ENCODE peak calls at places on chromosome 10, in seven cellular contexts. V is colonic mucosa; H is psoas muscle; X is CD8-positive, alpha-beta T cell; C is heart right ventricle; L is AG04450; W is brain microvascular endothelial cell. E is an unnamed sample.
A peak's percentile ranks its signal among the peaks of the same experiment; 100 is the strongest.

GRCh38 chr10:122342293-122343134 is 32.0 kb upstream of the PLEKHA1 start:
- DNase-seq in H (no peak), C (peak; percentile 61), X (peak; percentile 48), W (peak; percentile 46), V (peak; percentile 53), L (peak; percentile 20), E (peak; percentile 72)

GRCh38 chr10:29377333-29377961 is 88.6 kb downstream of the LYZL1 start:
- DNase-seq in V (no peak), X (no peak), W (peak; percentile 22), L (peak; percentile 7), H (no peak), C (no peak), E (peak; percentile 52)

GRCh38 chr10:72375585-72375984 is 20.9 kb upstream of the DNAJB12 start:
- DNase-seq in V (no peak), L (no peak), W (no peak), C (no peak), X (no peak), H (no peak), E (peak; percentile 17)

GRCh38 chr10:50322075-50322474 is 70.8 kb upstream of the ASAH2 start:
- DNase-seq in H (no peak), L (no peak), C (no peak), W (peak; percentile 37), V (no peak), X (no peak), E (peak; percentile 63)

GRCh38 chr10:21084700-21085099 is 187.6 kb upstream of the NEBL start:
- DNase-seq in X (no peak), V (no peak), L (no peak), H (no peak), C (no peak), W (no peak), E (no peak)

GRCh38 chr10:7409732-7410168 is 1.1 kb downstream of the SFMBT2 start:
- DNase-seq in W (no peak), L (no peak), V (peak; percentile 20), X (no peak), C (peak; percentile 8), H (no peak), E (no peak)

GRCh38 chr10:114538544-114538906 is 119.5 kb downstream of the ABLIM1 start:
- DNase-seq in V (peak; percentile 90), H (no peak), X (peak; percentile 46), W (no peak), C (no peak), L (no peak), E (no peak)

GRCh38 chr10:19719320-19719719 is 96.9 kb upstream of the PLXDC2 start:
- DNase-seq in X (no peak), C (no peak), H (no peak), W (peak; percentile 49), V (no peak), L (peak; percentile 85), E (peak; percentile 76)

GRCh38 chr10:90286406-90286805 is 571.4 kb downstream of the HTR7 start:
- DNase-seq in X (no peak), H (no peak), V (no peak), W (no peak), C (no peak), L (no peak), E (no peak)

GRCh38 chr10:90289037-90289436 is 568.8 kb downstream of the HTR7 start:
- DNase-seq in C (no peak), V (no peak), X (no peak), L (no peak), W (peak; percentile 25), H (no peak), E (peak; percentile 75)

GRCh38 chr10:90293629-90294028 is 564.2 kb downstream of the HTR7 start:
- DNase-seq in W (no peak), L (no peak), C (no peak), H (no peak), X (no peak), V (no peak), E (no peak)

GRCh38 chr10:90286941-90287340 is 570.9 kb downstream of the HTR7 start:
- DNase-seq in W (no peak), X (no peak), L (no peak), H (no peak), V (no peak), C (no peak), E (no peak)

GRCh38 chr10:90288403-90288933 is 569.4 kb downstream of the HTR7 start:
- DNase-seq in W (peak; percentile 56), L (peak; percentile 30), V (no peak), X (no peak), C (no peak), H (no peak), E (peak; percentile 71)
- TF ChIP-seq CTCF in W (peak; percentile 66), L (peak; percentile 68), V (no peak), X (no peak), C (peak; percentile 24), H (no peak), E (peak; percentile 42)

DNA sequence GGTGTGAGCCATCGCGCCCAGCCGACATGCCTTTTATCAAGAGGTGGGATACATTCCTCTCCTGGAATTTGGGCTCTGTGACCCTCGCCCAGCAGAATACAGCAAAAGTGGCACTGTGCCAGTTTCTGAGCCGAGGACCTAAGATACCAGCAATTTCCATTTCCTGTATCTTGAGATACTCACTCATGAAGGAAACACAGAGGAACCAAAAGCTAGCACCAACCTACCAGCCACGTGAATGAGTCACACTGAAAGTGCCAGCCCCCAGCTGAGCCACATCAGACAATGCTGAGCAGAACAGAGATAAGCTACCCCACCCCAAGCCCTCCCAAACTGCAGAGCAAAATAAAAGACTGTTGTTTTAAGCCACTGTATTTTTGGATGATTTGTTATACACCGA is 56.3 kb downstream of the CACUL1 start:
- DNase-seq in X (peak; percentile 71), V (peak; percentile 44), H (no peak), C (no peak), L (no peak), W (peak; percentile 87), E (peak; percentile 62)
- H3K4me3 ChIP-seq in X (peak overlapping the region; percentile 10), V (no peak overlapping the region), H (no peak overlapping the region), C (no peak overlapping the region), L (no peak overlapping the region), W (no peak overlapping the region), E (no peak overlapping the region)

DNA sequence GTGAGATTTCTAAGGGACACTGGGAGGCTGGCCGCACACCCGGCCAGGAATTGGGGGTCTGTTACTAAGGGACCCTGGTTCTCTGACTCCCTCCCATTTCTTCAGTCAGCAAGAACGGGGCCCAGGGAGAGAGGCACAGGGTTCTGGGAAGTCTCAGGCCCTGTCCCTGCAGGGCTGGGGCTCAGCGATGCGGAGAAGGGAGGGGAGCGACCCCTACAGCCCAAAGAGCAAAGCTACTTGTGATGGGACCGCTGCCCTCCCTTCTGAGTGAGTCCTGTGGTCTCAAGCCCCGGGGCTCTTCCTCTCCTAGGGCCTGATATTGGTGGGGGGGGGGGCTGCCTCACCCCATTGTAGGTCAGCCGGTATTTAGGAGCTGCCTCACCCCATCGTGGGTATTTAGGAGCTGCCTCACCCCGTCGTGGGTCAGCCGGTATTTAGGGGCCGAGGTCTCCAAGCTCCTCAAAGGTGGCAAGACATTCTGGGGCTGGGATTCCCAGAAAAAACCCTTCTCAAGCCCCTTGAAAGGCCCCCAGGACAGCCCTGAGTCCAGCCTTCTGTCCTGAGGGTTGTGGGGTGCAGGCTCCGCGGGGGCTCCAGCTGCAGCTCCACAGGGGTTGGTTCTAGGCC is 16.9 kb upstream of the NKX6-2 start:
- DNase-seq in W (no peak), V (no peak), H (no peak), X (no peak), C (no peak), L (no peak), E (no peak)
- TF ChIP-seq CTCF in W (no peak), V (no peak), H (no peak), X (no peak), C (no peak), L (no peak), E (no peak)

GRCh38 chr10:102399217-102400021 is 3.9 kb downstream of the NFKB2 start:
- DNase-seq in C (peak; percentile 86), V (peak; percentile 91), W (peak; percentile 76), H (peak; percentile 94), X (peak; percentile 83), L (peak; percentile 59), E (peak; percentile 90)

GRCh38 chr10:102401322-102401614 is 5.8 kb downstream of the NFKB2 start:
- DNase-seq in W (no peak), L (no peak), H (no peak), V (no peak), C (no peak), X (no peak), E (no peak)

GRCh38 chr10:102400598-102401321 is 5.3 kb downstream of the NFKB2 start:
- DNase-seq in H (no peak), L (no peak), V (no peak), C (no peak), W (no peak), X (no peak), E (no peak)

GRCh38 chr10:102398172-102399020 is 2.9 kb downstream of the NFKB2 start:
- DNase-seq in C (no peak), V (no peak), X (no peak), H (no peak), W (no peak), L (no peak), E (no peak)

GRCh38 chr10:102400061-102400460 is 4.6 kb downstream of the NFKB2 start:
- DNase-seq in X (no peak), C (no peak), W (no peak), H (no peak), L (no peak), V (no peak), E (no peak)
- H3K4me3 ChIP-seq in X (peak overlapping the region; percentile 65), C (no peak overlapping the region), W (no peak overlapping the region), H (peak overlapping the region; percentile 76), L (no peak overlapping the region), V (no peak overlapping the region), E (peak overlapping the region; percentile 43)

DNA sequence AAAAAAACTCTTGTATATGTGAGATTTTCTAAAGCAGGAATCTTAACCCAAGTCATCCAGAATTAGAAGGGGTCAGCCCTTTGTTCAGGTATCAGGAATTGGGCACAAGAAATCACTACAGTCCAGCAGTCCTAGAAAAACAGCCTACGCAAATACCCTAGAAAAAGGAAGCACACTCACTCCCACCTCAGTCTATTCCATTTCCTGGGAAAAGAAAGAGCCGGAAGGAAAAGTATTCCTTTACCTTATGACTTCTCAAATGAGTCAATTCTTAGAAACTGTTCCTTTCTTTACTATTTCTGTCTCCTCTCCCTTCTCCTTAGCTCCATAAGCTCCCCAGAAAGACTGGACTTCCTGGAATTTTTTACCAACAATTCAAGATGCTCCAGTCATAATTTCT is 62.7 kb downstream of the DNAJC12 start:
- DNase-seq in H (no peak), X (no peak), V (no peak), L (no peak), C (no peak), W (no peak), E (peak; percentile 5)
- TF ChIP-seq CTCF in H (no peak), X (no peak), V (no peak), L (no peak), C (no peak), W (no peak), E (no peak)

GRCh38 chr10:51860257-51860656 is 160.9 kb upstream of the CSTF2T start:
- DNase-seq in C (peak; percentile 36), V (peak; percentile 18), H (no peak), X (no peak), W (peak; percentile 62), L (no peak), E (peak; percentile 80)
- H3K4me3 ChIP-seq in C (no peak overlapping the region), V (no peak overlapping the region), H (no peak overlapping the region), X (no peak overlapping the region), W (no peak overlapping the region), L (no peak overlapping the region), E (no peak overlapping the region)

DNA sequence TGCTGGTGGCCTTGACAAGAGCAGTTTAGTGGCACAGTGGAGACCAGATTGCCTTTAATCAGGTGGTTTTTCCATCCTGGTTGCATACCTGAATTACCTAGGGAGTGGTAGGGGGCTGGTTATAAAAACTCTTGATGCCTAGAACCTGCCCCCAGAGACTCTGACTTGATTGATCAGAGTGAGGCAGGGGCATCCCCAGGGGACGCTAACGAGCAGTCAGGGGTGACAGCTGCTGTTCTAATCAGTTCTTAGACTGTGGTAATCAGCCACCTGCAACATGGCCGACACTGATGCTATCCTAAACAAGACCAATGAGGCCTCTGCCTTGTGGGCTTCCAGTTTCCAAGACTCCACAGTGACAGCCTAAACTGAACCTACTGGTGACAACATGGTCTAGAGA is 2.0 kb upstream of the OPALIN start:
- DNase-seq in V (no peak), H (no peak), X (no peak), L (no peak), W (no peak), C (no peak), E (no peak)
- TF ChIP-seq CTCF in V (no peak), H (no peak), X (no peak), L (no peak), W (no peak), C (no peak), E (no peak)

E was measured in cardiac fibroblast.